ENCODE peak calls at places on chromosomes 3 and 15, in eight cellular contexts. H is T-helper 1 cell; W is GM12891; L is activated CD8-positive, alpha-beta T cell treated with anti-CD3 and anti-CD28 coated beads for 36 hours; T is naive thymus-derived CD8-positive, alpha-beta T cell; C is hypothalamus; B is pulmonary artery endothelial cell; J is activated CD4-positive, alpha-beta memory T cell treated with anti-CD3 and anti-CD28 coated beads for 36 hours. X is an unnamed sample.

GRCh38 chr15:41597787-41598186 is 38.8 kb downstream of the TYRO3 start:
- DNase-seq in H (no peak), W (no peak), L (no peak), T (no peak), C (no peak), B (no peak), J (no peak), X (no peak)

GRCh38 chr3:43330981-43331380 is 44.6 kb downstream of the SNRK start:
- DNase-seq in H (no peak), W (no peak), L (no peak), T (no peak), C (no peak), B (no peak), J (no peak), X (no peak)

GRCh38 chr15:59298255-59298856 is 74.3 kb downstream of the MYO1E start:
- DNase-seq in H (no peak), W (peak), L (peak), T (no peak), C (no peak), B (no peak), J (peak), X (no peak)

GRCh38 chr15:49645937-49646336 is 25.1 kb downstream of the DTWD1 start:
- DNase-seq in H (no peak), W (no peak), L (no peak), T (no peak), C (no peak), B (no peak), J (no peak), X (no peak)

GRCh38 chr3:17947833-17948232 is 205.4 kb upstream of the TBC1D5 start:
- DNase-seq in H (no peak), W (no peak), L (no peak), T (no peak), C (no peak), B (no peak), J (no peak), X (no peak)

GRCh38 chr3:46997453-46998091 is 18.1 kb downstream of the NBEAL2 start:
- DNase-seq in H (no peak), W (no peak), L (no peak), T (no peak), C (no peak), B (no peak), J (no peak), X (no peak)

GRCh38 chr15:44207643-44208042 is 12.6 kb upstream of the FRMD5 start:
- DNase-seq in H (no peak), W (no peak), L (no peak), T (no peak), C (no peak), B (peak), J (no peak), X (no peak)

GRCh38 chr3:128095222-128095703 is 28.3 kb downstream of the RUVBL1 start:
- DNase-seq in H (peak), W (peak), L (peak), T (peak), C (peak), B (peak), J (peak), X (peak)

GRCh38 chr3:32705232-32705631 is 20.2 kb downstream of the CNOT10 start:
- DNase-seq in H (no peak), W (no peak), L (no peak), T (no peak), C (no peak), B (no peak), J (no peak), X (no peak)

GRCh38 chr15:90145259-90145658 is 43.0 kb upstream of the IDH2 start:
- DNase-seq in H (no peak), W (no peak), L (no peak), T (no peak), C (no peak), B (no peak), J (no peak), X (no peak)

GRCh38 chr15:67834249-67834592 is 5.6 kb downstream of the RNU6-1 start:
- DNase-seq in H (no peak), W (no peak), L (no peak), T (no peak), C (no peak), B (no peak), J (no peak), X (no peak)

GRCh38 chr3:81048058-81048665 is 713.3 kb downstream of the GBE1 start:
- DNase-seq in H (no peak), W (no peak), L (no peak), T (no peak), C (no peak), B (no peak), J (no peak), X (no peak)

GRCh38 chr3:141276398-141276797 is 44.8 kb downstream of the PXYLP1 start:
- DNase-seq in H (no peak), W (no peak), L (no peak), T (no peak), C (no peak), B (no peak), J (no peak), X (no peak)

GRCh38 chr3:45992133-45992729 is 3.4 kb downstream of the FYCO1 start:
- DNase-seq in H (no peak), W (no peak), L (no peak), T (no peak), C (no peak), B (no peak), J (no peak), X (no peak)

GRCh38 chr15:34810455-34811146 is 15.3 kb upstream of the ACTC1 start:
- DNase-seq in H (no peak), W (no peak), L (no peak), T (no peak), C (no peak), B (no peak), J (no peak), X (no peak)

GRCh38 chr3:7759630-7760029 is 742.0 kb upstream of the LMCD1 start:
- DNase-seq in H (no peak), W (no peak), L (no peak), T (no peak), C (no peak), B (no peak), J (no peak), X (no peak)

GRCh38 chr3:63918321-63918720 is 6.1 kb upstream of the SCAANT1 start:
- DNase-seq in H (no peak), W (no peak), L (no peak), T (no peak), C (no peak), B (no peak), J (no peak), X (no peak)

GRCh38 chr3:161489390-161489789 is 7.2 kb upstream of the OTOL1 start:
- DNase-seq in H (no peak), W (no peak), L (no peak), T (no peak), C (no peak), B (no peak), J (no peak), X (no peak)

GRCh38 chr3:123143669-123144411 is 57.9 kb upstream of the SEC22A start:
- DNase-seq in H (no peak), W (no peak), L (no peak), T (no peak), C (no peak), B (no peak), J (no peak), X (no peak)

GRCh38 chr3:51949121-51949520 is 6.1 kb upstream of the GPR62 start:
- DNase-seq in H (no peak), W (no peak), L (no peak), T (no peak), C (no peak), B (no peak), J (no peak), X (no peak)

GRCh38 chr3:159911011-159911663 is 77.5 kb upstream of the IL12A start:
- DNase-seq in H (no peak), W (no peak), L (peak), T (no peak), C (no peak), B (no peak), J (peak), X (no peak)

GRCh38 chr3:89368846-89369245 is 261.4 kb downstream of the EPHA3 start:
- DNase-seq in H (no peak), W (no peak), L (no peak), T (no peak), C (no peak), B (no peak), J (no peak), X (no peak)

GRCh38 chr3:142281474-142281873 is 56.1 kb upstream of the GK5 start:
- DNase-seq in H (no peak), W (no peak), L (no peak), T (no peak), C (no peak), B (no peak), J (no peak), X (no peak)

GRCh38 chr3:10996345-10997050 is 4.0 kb downstream of the SLC6A1 start:
- DNase-seq in H (no peak), W (no peak), L (no peak), T (no peak), C (peak), B (no peak), J (no peak), X (no peak)

GRCh38 chr3:194134231-194134756 is 1.7 kb upstream of the HES1 start:
- DNase-seq in H (peak), W (no peak), L (peak), T (no peak), C (peak), B (no peak), J (peak), X (peak)

GRCh38 chr3:194715022-194715800 is 29.5 kb downstream of the FAM43A start:
- DNase-seq in H (no peak), W (no peak), L (peak), T (no peak), C (no peak), B (peak), J (no peak), X (no peak)

GRCh38 chr3:45964139-45964538 is 20.9 kb downstream of the CXCR6 start:
- DNase-seq in H (no peak), W (peak), L (peak), T (no peak), C (no peak), B (no peak), J (peak), X (no peak)

GRCh38 chr3:191065183-191065805 is 133.7 kb upstream of the OSTN start:
- DNase-seq in H (no peak), W (no peak), L (no peak), T (no peak), C (no peak), B (no peak), J (no peak), X (no peak)

GRCh38 chr3:86937306-86937791 is 53.6 kb downstream of the VGLL3 start:
- DNase-seq in H (no peak), W (no peak), L (no peak), T (no peak), C (no peak), B (no peak), J (no peak), X (no peak)

GRCh38 chr15:52078197-52078875 is 34.2 kb downstream of the BCL2L10 start:
- DNase-seq in H (no peak), W (no peak), L (no peak), T (no peak), C (no peak), B (no peak), J (no peak), X (no peak)

GRCh38 chr3:128382221-128382807 is 84.4 kb downstream of the DNAJB8 start:
- DNase-seq in H (no peak), W (no peak), L (no peak), T (no peak), C (no peak), B (no peak), J (no peak), X (no peak)

GRCh38 chr3:118637866-118638265 is 396.8 kb downstream of the IGSF11 start:
- DNase-seq in H (no peak), W (no peak), L (no peak), T (no peak), C (no peak), B (no peak), J (no peak), X (no peak)

GRCh38 chr15:78098131-78098755 is 5.9 kb downstream of the SH2D7 start:
- DNase-seq in H (no peak), W (no peak), L (no peak), T (no peak), C (no peak), B (no peak), J (peak), X (no peak)

GRCh38 chr3:32725721-32726120 is 40.7 kb downstream of the CNOT10 start:
- DNase-seq in H (no peak), W (no peak), L (no peak), T (no peak), C (no peak), B (no peak), J (no peak), X (no peak)

GRCh38 chr3:170038434-170039110 is 777 bp downstream of the GPR160 start:
- DNase-seq in H (peak), W (peak), L (peak), T (peak), C (no peak), B (no peak), J (peak), X (no peak)

GRCh38 chr3:4994144-4994730 is 15.0 kb downstream of the BHLHE40 start:
- DNase-seq in H (no peak), W (no peak), L (no peak), T (no peak), C (no peak), B (no peak), J (peak), X (no peak)

GRCh38 chr15:73856458-73857192 is 16.7 kb upstream of the TBC1D21 start:
- DNase-seq in H (no peak), W (no peak), L (no peak), T (no peak), C (no peak), B (no peak), J (no peak), X (no peak)

GRCh38 chr3:17122758-17123157 is 238.0 kb downstream of the PLCL2 start:
- DNase-seq in H (no peak), W (no peak), L (no peak), T (no peak), C (no peak), B (no peak), J (no peak), X (no peak)

X was measured in T-helper 22 cell.